ENCODE peak calls at places on chromosomes 1 and 21, in eight cellular contexts. G is CD8-positive, alpha-beta T cell; O is BE2C; H is neuronal stem cell; Q is stomach; U is fibroblast of lung; I is CD4-positive, CD25-positive, alpha-beta regulatory T cell; N is AG04450. B is an unnamed sample. For H3K9me3, the result is how much of the 10 kb centered on the place peaks cover.

GRCh38 chr21:38170283-38170682 is 86.5 kb upstream of the KCNJ15 start:
- DNase-seq in I (no peak), O (no peak), N (no peak), G (no peak), H (no peak), Q (peak), U (peak), B (no peak)

GRCh38 chr21:36854391-36854790 is 112.1 kb downstream of the HLCS start:
- DNase-seq in Q (no peak), N (no peak), G (no peak), H (peak), I (no peak), U (peak), O (peak), B (no peak)

GRCh38 chr1:85146972-85147359 is 53.9 kb downstream of the SYDE2 start:
- DNase-seq in Q (no peak), I (no peak), G (no peak), U (no peak), N (no peak), O (no peak), H (no peak), B (no peak)

GRCh38 chr1:119353851-119354250 is 14.7 kb upstream of the HAO2 start:
- DNase-seq in H (no peak), U (no peak), N (no peak), O (no peak), G (no peak), I (no peak), Q (no peak), B (no peak)

GRCh38 chr1:175317309-175317708 is 124.7 kb upstream of the KIAA0040 start:
- DNase-seq in O (peak), U (peak), I (peak), N (no peak), Q (no peak), G (no peak), H (no peak), B (peak)

GRCh38 chr1:116983112-116983511 is 18.4 kb upstream of the CD101 start:
- DNase-seq in Q (no peak), U (no peak), G (no peak), N (no peak), H (no peak), O (no peak), I (no peak), B (no peak)

GRCh38 chr1:9196129-9197040 is 38.2 kb upstream of the H6PD start:
- DNase-seq in N (peak), G (peak), O (peak), Q (peak), I (peak), U (peak), H (no peak), B (peak)

GRCh38 chr1:212366901-212367300 is 47.8 kb downstream of the PACC1 start:
- DNase-seq in G (no peak), I (no peak), U (peak), N (peak), H (no peak), Q (no peak), O (no peak), B (no peak)

GRCh38 chr1:21574464-21575151 is 65.4 kb downstream of the ALPL start:
- DNase-seq in G (no peak), U (no peak), H (peak), O (peak), Q (peak), N (no peak), I (no peak), B (no peak)

GRCh38 chr1:94723899-94724298 is 96.3 kb upstream of the SLC44A3 start:
- DNase-seq in G (no peak), N (no peak), Q (no peak), O (no peak), U (no peak), I (no peak), H (no peak), B (no peak)
- H3K9me3 ChIP-seq in G (under half), N (under half), Q (under half), O (under half), U (under half), I (under half), H (under half), B (under half)

GRCh38 chr1:152325111-152325510 is at the start of gene FLG:
- DNase-seq in O (no peak), I (no peak), G (no peak), Q (no peak), U (no peak), N (no peak), H (no peak), B (no peak)
- H3K9me3 ChIP-seq in O (under half), I (under half), G (under half), Q (under half), U (under half), N (under half), H (under half), B (under half)

DNA sequence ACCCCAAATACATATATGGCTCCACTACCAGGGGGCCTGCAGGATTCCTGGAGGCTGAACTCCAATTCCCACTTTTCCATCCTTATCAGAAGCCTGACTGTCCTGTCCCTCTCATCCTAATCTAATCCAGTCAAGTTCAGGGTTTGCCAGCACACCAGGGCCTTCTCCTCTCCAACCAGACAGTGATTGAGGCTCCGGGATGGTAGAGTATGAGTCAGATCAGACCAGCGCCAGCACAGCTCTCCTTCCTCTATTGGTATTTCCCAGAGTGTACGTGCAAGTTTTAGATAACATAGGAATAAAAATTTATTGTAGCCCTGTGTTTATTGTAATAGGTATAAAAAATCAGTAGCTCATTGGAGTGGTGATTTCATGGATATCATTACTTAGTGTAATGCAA is 24.5 kb upstream of the RCSD1 start:
- DNase-seq in U (no peak), Q (no peak), O (peak), H (no peak), G (no peak), I (no peak), N (no peak), B (no peak)
- H3K9me3 ChIP-seq in U (under half), Q (under half), O (under half), H (under half), G (under half), I (under half), N (under half), B (under half)

DNA sequence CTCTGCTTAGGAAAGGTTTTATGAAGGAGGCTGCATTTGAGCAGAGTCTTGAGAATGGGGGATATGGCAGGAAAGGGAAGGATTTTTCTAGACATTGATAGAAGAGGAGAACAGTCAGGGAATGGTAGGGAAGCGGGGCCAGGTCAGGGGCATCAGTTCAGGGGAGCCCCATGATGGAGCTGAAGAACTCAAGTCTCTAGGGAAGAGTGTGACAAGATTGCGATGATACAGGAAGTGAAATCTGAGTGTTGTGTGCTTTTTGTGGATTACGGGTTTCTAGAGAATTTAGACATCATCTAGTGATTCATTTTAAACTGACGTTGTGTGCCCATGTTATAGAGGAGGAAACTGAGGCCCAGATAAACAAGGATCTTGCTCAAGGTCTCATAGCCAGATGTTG is 130.1 kb downstream of the ROR1 start:
- DNase-seq in O (no peak), H (no peak), N (no peak), I (no peak), G (no peak), Q (no peak), U (no peak), B (no peak)
- H3K9me3 ChIP-seq in O (under half), H (under half), N (under half), I (under half), G (under half), Q (under half), U (under half), B (under half)

DNA sequence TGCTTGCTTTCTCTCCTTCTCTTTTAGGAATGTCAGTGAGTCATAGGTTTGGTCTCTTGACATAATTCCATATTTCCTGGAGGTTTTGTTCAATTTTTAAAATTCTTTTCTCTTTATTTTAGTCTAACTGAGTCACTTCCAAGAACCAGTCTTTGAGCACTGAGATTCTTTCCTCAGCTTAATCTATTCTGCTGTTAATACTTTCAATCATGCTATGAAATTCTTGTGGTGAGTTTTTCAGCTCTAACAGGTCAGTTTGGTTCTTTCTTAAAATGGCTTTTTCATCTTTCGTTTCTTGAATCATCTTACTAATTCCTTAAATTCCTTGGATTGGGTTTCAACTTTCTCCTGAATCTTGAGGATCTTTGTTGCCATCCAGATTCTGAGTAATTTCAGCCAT is 321.0 kb downstream of the PTBP2 start:
- DNase-seq in Q (no peak), O (no peak), N (no peak), I (no peak), G (no peak), H (no peak), U (no peak), B (no peak)
- H3K9me3 ChIP-seq in Q (under half), O (under half), N (under half), I (under half), G (under half), H (under half), U (under half), B (under half)

GRCh38 chr1:43783671-43784205 is 76.4 kb downstream of the ST3GAL3 start:
- DNase-seq in H (no peak), I (no peak), N (no peak), U (no peak), G (no peak), Q (no peak), O (peak), B (no peak)

GRCh38 chr1:43786201-43786958 is 79.0 kb downstream of the ST3GAL3 start:
- DNase-seq in N (no peak), O (no peak), Q (no peak), I (no peak), G (no peak), U (no peak), H (no peak), B (no peak)

GRCh38 chr1:43779805-43780403 is 72.6 kb downstream of the ST3GAL3 start:
- DNase-seq in N (no peak), U (no peak), O (no peak), Q (no peak), H (no peak), I (no peak), G (no peak), B (no peak)

GRCh38 chr1:43781574-43781973 is 74.2 kb downstream of the ST3GAL3 start:
- DNase-seq in G (no peak), O (no peak), N (no peak), I (no peak), H (no peak), U (no peak), Q (no peak), B (no peak)

GRCh38 chr1:43783096-43783670 is 75.8 kb downstream of the ST3GAL3 start:
- DNase-seq in G (no peak), N (no peak), Q (no peak), H (no peak), I (no peak), O (no peak), U (no peak), B (no peak)
- H3K9me3 ChIP-seq in G (under half), N (under half), Q (under half), H (under half), I (under half), O (under half), U (under half), B (under half)

B was measured in T-helper 17 cell.